ENCODE peak calls at places on chromosomes 6 and 20, in four cellular contexts. G, T, W and H are unnamed samples.

GRCh38 chr6:96749891-96750290 is 87.4 kb downstream of the GPR63 start:
- DNase-seq in G (no peak), W (no peak), T (no peak), H (no peak)

GRCh38 chr6:124964764-124965105 is 2.5 kb downstream of the RNF217 start:
- DNase-seq in T (peak), G (no peak), W (no peak), H (peak)

GRCh38 chr6:53294095-53294494 is 54.7 kb downstream of the ELOVL5 start:
- DNase-seq in T (no peak), G (peak), W (peak), H (no peak)

GRCh38 chr6:116615937-116616756 is at the start of gene RSPH4A:
- DNase-seq in T (peak), W (no peak), G (peak), H (peak)

GRCh38 chr6:87922191-87922946 is 125.3 kb upstream of the SPACA1 start:
- DNase-seq in T (no peak), W (peak), G (no peak), H (no peak)

GRCh38 chr20:32623667-32624157 is 38.6 kb upstream of the NOL4L start:
- DNase-seq in T (no peak), G (no peak), W (no peak), H (no peak)

GRCh38 chr6:137417411-137417810 is 76.8 kb downstream of the OLIG3 start:
- DNase-seq in W (no peak), G (peak), T (peak), H (peak)

GRCh38 chr20:10288421-10288820 is 69.8 kb downstream of the SNAP25 start:
- DNase-seq in W (no peak), G (no peak), T (no peak), H (no peak)

GRCh38 chr6:54445207-54445606 is 137.0 kb downstream of the TINAG start:
- DNase-seq in T (no peak), W (no peak), G (no peak), H (no peak)

GRCh38 chr6:73983367-73983766 is 287.4 kb downstream of the CD109 start:
- DNase-seq in W (no peak), T (no peak), G (peak), H (peak)

GRCh38 chr6:105483492-105483891 is 80.6 kb upstream of the PREP start:
- DNase-seq in G (peak), T (peak), W (no peak), H (peak)

GRCh38 chr20:8342401-8342800 is 210.3 kb downstream of the PLCB1 start:
- DNase-seq in W (no peak), G (no peak), T (no peak), H (no peak)